ENCODE peak calls at places on chromosomes 11 and 22, in six cellular contexts. One of them, this sample, is unnamed.

GRCh38 chr11:64784813-64785581 is 6.7 kb upstream of the SF1 start:
- DNase-seq in GM12892: no peak
- DNase-seq in stimulated activated naive CD8-positive, alpha-beta T cell treated with anti-CD3 and anti-CD28 coated beads, Interleukin-15, Interleukin-2, amounts not matched to agents 100 U/mL and 50 U/mL, for 24 hours: no peak
- DNase-seq in omental fat pad: no peak
- DNase-seq in NCI-H1092 treated with DMSO at 0.1 percent for 48 hours: no peak
- DNase-seq in MG63: no peak
- DNase-seq in this sample: no peak

GRCh38 chr11:1564535-1565172 is 7.4 kb downstream of the DUSP8 start:
- DNase-seq in GM12892: no peak
- DNase-seq in stimulated activated naive CD8-positive, alpha-beta T cell treated with anti-CD3 and anti-CD28 coated beads, Interleukin-15, Interleukin-2, amounts not matched to agents 100 U/mL and 50 U/mL, for 24 hours: no peak
- DNase-seq in omental fat pad: no peak
- DNase-seq in NCI-H1092 treated with DMSO at 0.1 percent for 48 hours: no peak
- DNase-seq in MG63: peak; percentile 87
- DNase-seq in this sample: peak; percentile 57

GRCh38 chr22:49328076-49328475 is 499.6 kb downstream of the BRD1 start:
- DNase-seq in GM12892: no peak
- DNase-seq in stimulated activated naive CD8-positive, alpha-beta T cell treated with anti-CD3 and anti-CD28 coated beads, Interleukin-15, Interleukin-2, amounts not matched to agents 100 U/mL and 50 U/mL, for 24 hours: no peak
- DNase-seq in omental fat pad: no peak
- DNase-seq in NCI-H1092 treated with DMSO at 0.1 percent for 48 hours: no peak
- DNase-seq in MG63: no peak
- DNase-seq in this sample: no peak

GRCh38 chr11:35173011-35173511 is 34.1 kb downstream of the CD44 start:
- DNase-seq in GM12892: no peak
- DNase-seq in stimulated activated naive CD8-positive, alpha-beta T cell treated with anti-CD3 and anti-CD28 coated beads, Interleukin-15, Interleukin-2, amounts not matched to agents 100 U/mL and 50 U/mL, for 24 hours: no peak
- DNase-seq in omental fat pad: no peak
- DNase-seq in NCI-H1092 treated with DMSO at 0.1 percent for 48 hours: no peak
- DNase-seq in MG63: no peak
- DNase-seq in this sample: no peak

GRCh38 chr11:71182791-71183556 is 69.4 kb downstream of the SHANK2 start:
- DNase-seq in GM12892: no peak
- DNase-seq in stimulated activated naive CD8-positive, alpha-beta T cell treated with anti-CD3 and anti-CD28 coated beads, Interleukin-15, Interleukin-2, amounts not matched to agents 100 U/mL and 50 U/mL, for 24 hours: no peak
- DNase-seq in omental fat pad: no peak
- DNase-seq in NCI-H1092 treated with DMSO at 0.1 percent for 48 hours: peak; percentile 62
- DNase-seq in MG63: no peak
- DNase-seq in this sample: no peak

GRCh38 chr11:629237-629583 is 2.2 kb upstream of the SCT start:
- DNase-seq in GM12892: no peak
- DNase-seq in stimulated activated naive CD8-positive, alpha-beta T cell treated with anti-CD3 and anti-CD28 coated beads, Interleukin-15, Interleukin-2, amounts not matched to agents 100 U/mL and 50 U/mL, for 24 hours: no peak
- DNase-seq in omental fat pad: no peak
- DNase-seq in NCI-H1092 treated with DMSO at 0.1 percent for 48 hours: no peak
- DNase-seq in MG63: no peak
- DNase-seq in this sample: no peak

GRCh38 chr22:38982008-38982927 is at the start of gene APOBEC3B:
- DNase-seq in GM12892: peak; percentile 77
- DNase-seq in stimulated activated naive CD8-positive, alpha-beta T cell treated with anti-CD3 and anti-CD28 coated beads, Interleukin-15, Interleukin-2, amounts not matched to agents 100 U/mL and 50 U/mL, for 24 hours: peak; percentile 60
- DNase-seq in omental fat pad: no peak
- DNase-seq in NCI-H1092 treated with DMSO at 0.1 percent for 48 hours: no peak
- DNase-seq in MG63: peak; percentile 94
- DNase-seq in this sample: peak; percentile 79

GRCh38 chr11:74683279-74683871 is 47.9 kb downstream of the CHRDL2 start:
- DNase-seq in GM12892: no peak
- DNase-seq in stimulated activated naive CD8-positive, alpha-beta T cell treated with anti-CD3 and anti-CD28 coated beads, Interleukin-15, Interleukin-2, amounts not matched to agents 100 U/mL and 50 U/mL, for 24 hours: peak; percentile 29
- DNase-seq in omental fat pad: no peak
- DNase-seq in NCI-H1092 treated with DMSO at 0.1 percent for 48 hours: no peak
- DNase-seq in MG63: no peak
- DNase-seq in this sample: peak; percentile 41

GRCh38 chr11:61870429-61871039 is 20.8 kb downstream of the FADS3 start:
- DNase-seq in GM12892: no peak
- DNase-seq in stimulated activated naive CD8-positive, alpha-beta T cell treated with anti-CD3 and anti-CD28 coated beads, Interleukin-15, Interleukin-2, amounts not matched to agents 100 U/mL and 50 U/mL, for 24 hours: no peak
- DNase-seq in omental fat pad: no peak
- DNase-seq in NCI-H1092 treated with DMSO at 0.1 percent for 48 hours: no peak
- DNase-seq in MG63: no peak
- DNase-seq in this sample: no peak